ENCODE peak calls at places on chromosomes 4 and X, in seven cellular contexts. W, N, Z, C, O, B and U are unnamed samples.

GRCh38 chrX:123755107-123755506 is 22.3 kb upstream of the THOC2 start:
- DNase-seq in W (no peak), N (no peak), Z (no peak), C (no peak), O (no peak), B (no peak), U (no peak)

GRCh38 chrX:136259543-136259942 is 8.3 kb upstream of the MAP7D3 start:
- DNase-seq in W (no peak), N (peak; percentile 71), Z (no peak), C (no peak), O (no peak), B (no peak), U (peak; percentile 24)

GRCh38 chrX:40871385-40872082 is 136.2 kb upstream of the MED14 start:
- DNase-seq in W (no peak), N (peak; percentile 25), Z (no peak), C (no peak), O (no peak), B (no peak), U (peak; percentile 52)

GRCh38 chrX:140733766-140734342 is 24.3 kb downstream of the LINC00632 start:
- DNase-seq in W (no peak), N (peak; percentile 45), Z (peak; percentile 17), C (no peak), O (peak; percentile 28), B (peak; percentile 20), U (no peak)

GRCh38 chr4:149889976-149890375 is 74.3 kb upstream of the IQCM start:
- DNase-seq in W (no peak), N (no peak), Z (no peak), C (no peak), O (no peak), B (no peak), U (no peak)

GRCh38 chr4:152630361-152630760 is 49.4 kb downstream of the TMEM154 start:
- DNase-seq in W (no peak), N (no peak), Z (no peak), C (no peak), O (no peak), B (no peak), U (no peak)

GRCh38 chr4:89000392-89000791 is 56.6 kb downstream of the FAM13A start:
- DNase-seq in W (no peak), N (no peak), Z (no peak), C (no peak), O (no peak), B (no peak), U (no peak)

GRCh38 chr4:21205821-21206531 is 505.7 kb downstream of the PACRGL start:
- DNase-seq in W (no peak), N (no peak), Z (no peak), C (no peak), O (no peak), B (no peak), U (no peak)

GRCh38 chrX:150773117-150773516 is 79.9 kb downstream of the MTMR1 start:
- DNase-seq in W (no peak), N (no peak), Z (no peak), C (no peak), O (no peak), B (no peak), U (no peak)

GRCh38 chrX:44935640-44936039 is 62.7 kb downstream of the KDM6A start:
- DNase-seq in W (no peak), N (peak; percentile 73), Z (no peak), C (no peak), O (no peak), B (peak; percentile 59), U (no peak)

GRCh38 chrX:81202413-81202794 is 502 bp downstream of the SH3BGRL start:
- DNase-seq in W (no peak), N (peak; percentile 16), Z (no peak), C (no peak), O (no peak), B (no peak), U (peak; percentile 1)

GRCh38 chrX:136397001-136397400 is 90.7 kb upstream of the BRS3 start:
- DNase-seq in W (no peak), N (peak; percentile 37), Z (no peak), C (no peak), O (no peak), B (peak; percentile 1), U (no peak)

GRCh38 chr4:5143940-5144339 is 92.7 kb downstream of the STK32B start:
- DNase-seq in W (no peak), N (no peak), Z (no peak), C (no peak), O (no peak), B (no peak), U (no peak)

GRCh38 chr4:22014222-22014741 is 65.7 kb upstream of the KCNIP4 start:
- DNase-seq in W (no peak), N (peak; percentile 5), Z (no peak), C (no peak), O (no peak), B (no peak), U (no peak)

GRCh38 chrX:152640039-152640818 is 2.5 kb downstream of the GABRQ start:
- DNase-seq in W (no peak), N (peak; percentile 41), Z (no peak), C (no peak), O (no peak), B (peak; percentile 33), U (no peak)

GRCh38 chr4:168218663-168219062 is 99.9 kb downstream of the DDX60 start:
- DNase-seq in W (no peak), N (peak; percentile 91), Z (no peak), C (peak; percentile 7), O (no peak), B (no peak), U (no peak)

GRCh38 chr4:45280121-45280520 is 553.8 kb upstream of the GNPDA2 start:
- DNase-seq in W (no peak), N (no peak), Z (no peak), C (no peak), O (no peak), B (no peak), U (no peak)

GRCh38 chr4:38752393-38752961 is 30.3 kb downstream of the TLR10 start:
- DNase-seq in W (no peak), N (peak; percentile 54), Z (no peak), C (no peak), O (no peak), B (no peak), U (no peak)

GRCh38 chr4:145732895-145733880 is 53.2 kb downstream of the C4orf51 start:
- DNase-seq in W (peak; percentile 86), N (peak; percentile 79), Z (peak; percentile 97), C (peak; percentile 66), O (peak; percentile 97), B (peak; percentile 92), U (peak; percentile 89)

GRCh38 chr4:168540086-168540864 is 43.4 kb downstream of the PALLD start:
- DNase-seq in W (no peak), N (no peak), Z (no peak), C (peak; percentile 48), O (no peak), B (no peak), U (no peak)

GRCh38 chr4:79528241-79528706 is 120.2 kb upstream of the GK2 start:
- DNase-seq in W (no peak), N (peak; percentile 68), Z (no peak), C (no peak), O (no peak), B (peak; percentile 0), U (peak; percentile 27)

GRCh38 chrX:86348669-86349068 is 200.4 kb downstream of the DACH2 start:
- DNase-seq in W (no peak), N (no peak), Z (peak; percentile 8), C (no peak), O (no peak), B (no peak), U (no peak)

DNA sequence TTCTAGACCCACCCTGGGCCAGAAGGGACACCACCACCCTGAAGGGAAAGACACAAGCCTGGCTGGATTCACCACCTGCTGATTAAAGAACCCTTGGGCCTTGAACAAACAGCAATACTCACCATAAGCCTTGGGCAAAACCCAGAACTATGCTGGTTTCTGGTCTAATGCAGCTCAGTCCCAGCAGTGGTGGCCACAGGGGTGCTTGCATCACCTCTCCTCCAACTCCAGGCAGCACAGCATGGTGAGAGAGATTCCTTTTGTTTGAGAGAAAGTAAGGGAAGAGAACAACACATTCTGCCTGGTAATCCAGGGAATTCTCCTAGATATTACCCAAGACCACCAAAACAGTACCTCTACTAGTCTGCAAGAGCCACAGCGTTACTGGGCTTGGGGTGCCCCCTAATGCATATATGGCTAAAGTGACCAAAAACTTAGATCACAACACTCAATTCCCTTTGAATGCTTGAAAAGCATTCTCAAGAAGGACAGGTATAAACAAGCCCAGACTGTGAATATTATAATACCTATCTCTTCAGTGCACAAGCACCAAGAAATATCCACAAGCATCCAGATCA is 25.7 kb downstream of the RNF128 start:
- DNase-seq in W (no peak), N (peak; percentile 39), Z (peak; percentile 3), C (no peak), O (no peak), B (no peak), U (peak; percentile 1)
- TF ChIP-seq CTCF in W (peak; percentile 19), N (no peak), Z (no peak), C (peak; percentile 51), O (no peak), B (no peak), U (no peak)

GRCh38 chr4:123599061-123599919 is 202.7 kb downstream of the SPRY1 start:
- DNase-seq in W (no peak), N (peak; percentile 82), Z (no peak), C (no peak), O (no peak), B (no peak), U (no peak)
- TF ChIP-seq CTCF in W (no peak), N (no peak), Z (no peak), C (no peak), O (no peak), B (no peak), U (no peak)

GRCh38 chr4:72286185-72286584 is 254.4 kb downstream of the NPFFR2 start:
- DNase-seq in W (no peak), N (peak; percentile 48), Z (no peak), C (no peak), O (no peak), B (peak; percentile 24), U (no peak)
- TF ChIP-seq CTCF in W (peak; percentile 45), N (no peak), Z (peak; percentile 59), C (peak; percentile 34), O (peak; percentile 19), B (peak; percentile 9), U (no peak)

GRCh38 chr4:77859256-77859655 is 3.4 kb upstream of the MRPL1 start:
- DNase-seq in W (no peak), N (no peak), Z (no peak), C (no peak), O (peak; percentile 42), B (no peak), U (no peak)

GRCh38 chr4:77861500-77861899 is 1.1 kb upstream of the MRPL1 start:
- DNase-seq in W (no peak), N (peak; percentile 10), Z (no peak), C (no peak), O (no peak), B (no peak), U (no peak)

GRCh38 chr4:77865259-77865658 is 2.6 kb downstream of the MRPL1 start:
- DNase-seq in W (no peak), N (no peak), Z (no peak), C (no peak), O (no peak), B (no peak), U (no peak)

GRCh38 chr4:77862478-77863216 is at the start of gene MRPL1:
- DNase-seq in W (peak; percentile 51), N (peak; percentile 93), Z (peak; percentile 70), C (peak; percentile 88), O (peak; percentile 95), B (peak; percentile 89), U (peak; percentile 92)
- TF ChIP-seq CTCF in W (no peak), N (no peak), Z (no peak), C (no peak), O (peak; percentile 31), B (no peak), U (peak; percentile 40)